ENCODE peak calls at places on chromosomes 5 and 9, in ten cellular contexts. P, N, X, U, A, D, Y, K, L and B are unnamed samples. For H3K9me3, the result is how much of the 10 kb centered on the place peaks cover.

GRCh38 chr9:129109504-129109903 is 1.1 kb downstream of the CRAT start:
- DNase-seq in P (no peak), N (no peak), X (no peak), U (no peak), A (peak), D (no peak), Y (no peak), K (peak), L (peak), B (no peak)

GRCh38 chr9:22210936-22211335 is 201.8 kb upstream of the CDKN2B start:
- DNase-seq in P (no peak), N (no peak), X (no peak), U (no peak), A (no peak), D (no peak), Y (no peak), K (no peak), L (no peak), B (no peak)

GRCh38 chr5:148458036-148458888 is 74.5 kb downstream of the FBXO38 start:
- DNase-seq in P (no peak), N (no peak), X (no peak), U (no peak), A (no peak), D (no peak), Y (no peak), K (no peak), L (no peak), B (no peak)

GRCh38 chr5:23977996-23978395 is 470.6 kb downstream of the PRDM9 start:
- DNase-seq in P (no peak), N (no peak), X (no peak), U (no peak), A (peak), D (no peak), Y (no peak), K (no peak), L (no peak), B (peak)

GRCh38 chr9:131654857-131655577 is 84.9 kb downstream of the RAPGEF1 start:
- DNase-seq in P (no peak), N (no peak), X (no peak), U (no peak), A (peak), D (no peak), Y (no peak), K (no peak), L (no peak), B (no peak)

GRCh38 chr9:137318976-137319375 is 16.9 kb upstream of the NRARP start:
- DNase-seq in P (no peak), N (no peak), X (no peak), U (peak), A (peak), D (no peak), Y (peak), K (peak), L (peak), B (no peak)

GRCh38 chr9:120914410-120914809 is 12.2 kb downstream of the TRAF1 start:
- DNase-seq in P (no peak), N (peak), X (no peak), U (no peak), A (no peak), D (no peak), Y (no peak), K (no peak), L (peak), B (peak)

GRCh38 chr9:119768266-119768665 is 399.0 kb upstream of the BRINP1 start:
- DNase-seq in P (no peak), N (no peak), X (no peak), U (no peak), A (no peak), D (no peak), Y (no peak), K (no peak), L (no peak), B (no peak)

GRCh38 chr9:22446950-22447606 is 454 bp downstream of the DMRTA1 start:
- DNase-seq in P (peak), N (peak), X (no peak), U (peak), A (peak), D (no peak), Y (peak), K (no peak), L (no peak), B (no peak)

GRCh38 chr9:131650254-131650653 is 89.6 kb downstream of the RAPGEF1 start:
- DNase-seq in P (peak), N (no peak), X (no peak), U (no peak), A (no peak), D (no peak), Y (no peak), K (peak), L (no peak), B (peak)

GRCh38 chr5:65577141-65577540 is 14.0 kb downstream of the PPWD1 start:
- DNase-seq in P (no peak), N (no peak), X (no peak), U (no peak), A (no peak), D (no peak), Y (no peak), K (no peak), L (no peak), B (no peak)

GRCh38 chr5:102670224-102670836 is 84.8 kb upstream of the PAM start:
- DNase-seq in P (no peak), N (no peak), X (no peak), U (peak), A (no peak), D (no peak), Y (peak), K (no peak), L (no peak), B (peak)

GRCh38 chr9:127124091-127124490 is 1.7 kb upstream of the ANGPTL2 start:
- DNase-seq in P (no peak), N (no peak), X (no peak), U (no peak), A (no peak), D (no peak), Y (no peak), K (peak), L (no peak), B (no peak)

GRCh38 chr5:151781201-151781600 is 9.4 kb downstream of the G3BP1 start:
- DNase-seq in P (no peak), N (no peak), X (no peak), U (no peak), A (no peak), D (no peak), Y (no peak), K (no peak), L (no peak), B (no peak)

GRCh38 chr5:78591972-78592700 is 56.4 kb downstream of the LHFPL2 start:
- DNase-seq in P (no peak), N (no peak), X (no peak), U (no peak), A (no peak), D (no peak), Y (no peak), K (no peak), L (no peak), B (no peak)

GRCh38 chr5:148687427-148687826 is 33.1 kb upstream of the HTR4 start:
- DNase-seq in P (no peak), N (no peak), X (no peak), U (no peak), A (no peak), D (no peak), Y (peak), K (no peak), L (no peak), B (peak)

GRCh38 chr5:115831163-115831768 is 10.1 kb downstream of the ATG12 start:
- DNase-seq in P (no peak), N (no peak), X (no peak), U (peak), A (peak), D (no peak), Y (peak), K (no peak), L (peak), B (no peak)

GRCh38 chr5:72234265-72234700 is 85.8 kb downstream of the MRPS27 start:
- DNase-seq in P (peak), N (no peak), X (peak), U (no peak), A (no peak), D (no peak), Y (no peak), K (no peak), L (no peak), B (no peak)

GRCh38 chr9:104810421-104811339 is 46.8 kb downstream of the NIPSNAP3B start:
- DNase-seq in P (peak), N (peak), X (no peak), U (peak), A (peak), D (no peak), Y (no peak), K (no peak), L (no peak), B (peak)

GRCh38 chr5:58818515-58818914 is 235.6 kb downstream of the RAB3C start:
- DNase-seq in P (no peak), N (no peak), X (no peak), U (no peak), A (no peak), D (no peak), Y (no peak), K (no peak), L (no peak), B (no peak)

GRCh38 chr9:127741831-127742434 is 6.8 kb upstream of the TOR2A start:
- DNase-seq in P (no peak), N (peak), X (no peak), U (peak), A (peak), D (no peak), Y (peak), K (peak), L (peak), B (no peak)

GRCh38 chr9:85743290-85744128 is 1.8 kb upstream of the AGTPBP1 start:
- DNase-seq in P (peak), N (no peak), X (no peak), U (no peak), A (no peak), D (no peak), Y (no peak), K (peak), L (no peak), B (peak)

GRCh38 chr9:73845954-73846690 is 651.0 kb upstream of the RORB start:
- DNase-seq in P (no peak), N (no peak), X (no peak), U (no peak), A (no peak), D (no peak), Y (no peak), K (no peak), L (no peak), B (no peak)

GRCh38 chr9:4839470-4839912 is 46.7 kb downstream of the RCL1 start:
- DNase-seq in P (no peak), N (no peak), X (no peak), U (no peak), A (no peak), D (no peak), Y (no peak), K (no peak), L (no peak), B (no peak)

GRCh38 chr5:127186657-127187056 is 103.9 kb upstream of the MEGF10 start:
- DNase-seq in P (peak), N (no peak), X (no peak), U (no peak), A (no peak), D (no peak), Y (no peak), K (no peak), L (no peak), B (no peak)

GRCh38 chr9:106535439-106535838 is 327.5 kb upstream of the ZNF462 start:
- DNase-seq in P (no peak), N (no peak), X (no peak), U (no peak), A (no peak), D (no peak), Y (peak), K (no peak), L (no peak), B (no peak)

GRCh38 chr5:151694035-151694485 is 7.3 kb upstream of the SPARC start:
- DNase-seq in P (no peak), N (peak), X (no peak), U (no peak), A (no peak), D (no peak), Y (no peak), K (no peak), L (no peak), B (peak)

GRCh38 chr9:86115886-86116285 is 16.5 kb upstream of the GOLM1 start:
- DNase-seq in P (no peak), N (no peak), X (no peak), U (no peak), A (no peak), D (no peak), Y (no peak), K (no peak), L (no peak), B (no peak)

GRCh38 chr9:120904999-120905793 is 21.4 kb downstream of the TRAF1 start:
- DNase-seq in P (no peak), N (no peak), X (no peak), U (no peak), A (no peak), D (no peak), Y (no peak), K (no peak), L (peak), B (no peak)

DNA sequence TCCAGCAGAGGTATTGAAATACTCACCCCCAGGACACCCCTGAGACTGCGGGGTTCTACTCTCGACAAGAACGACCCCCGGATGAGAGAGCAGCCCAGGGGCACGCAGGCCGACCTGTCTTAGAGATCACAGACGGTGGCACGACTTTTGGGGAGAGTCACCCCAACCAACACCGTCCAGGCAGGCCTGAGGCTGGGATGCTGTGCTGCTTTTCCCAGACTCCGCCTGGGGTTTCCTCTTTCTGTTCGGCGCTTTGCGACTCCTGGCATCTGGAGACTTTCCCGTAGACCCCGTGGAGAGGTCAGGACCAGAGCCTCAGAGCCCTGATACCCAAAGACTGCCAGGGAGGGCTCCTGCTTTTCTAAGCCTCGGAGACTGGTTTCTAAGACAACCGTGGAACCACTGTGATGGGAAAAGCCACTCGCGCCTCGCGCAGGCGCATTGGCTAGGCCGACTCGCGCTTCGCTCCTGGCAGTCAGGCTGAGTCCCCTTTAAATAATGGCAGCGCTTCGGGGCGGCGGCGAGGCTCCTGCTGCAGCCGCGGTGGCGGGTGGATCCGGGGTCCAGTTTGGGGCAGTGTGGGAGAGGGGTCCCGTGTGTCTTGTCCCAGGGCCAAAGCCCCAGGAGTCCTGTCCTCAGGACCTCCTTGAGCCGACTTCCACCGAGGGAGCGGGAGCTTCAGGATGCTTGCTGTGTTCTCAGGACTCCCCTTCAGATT is 484.0 kb downstream of the SPATA31A7 start:
- DNase-seq in P (no peak), N (no peak), X (no peak), U (no peak), A (no peak), D (no peak), Y (no peak), K (peak), L (no peak), B (no peak)
- H3K9me3 ChIP-seq in P (under half), N (under half), X (under half), U (under half), A (under half), D (under half), Y (under half), K (under half), L (under half), B (under half)

GRCh38 chr5:154611341-154611767 is 133.3 kb upstream of the HAND1 start:
- DNase-seq in P (no peak), N (no peak), X (no peak), U (no peak), A (peak), D (no peak), Y (no peak), K (no peak), L (no peak), B (no peak)

GRCh38 chr5:154608531-154609011 is 130.5 kb upstream of the HAND1 start:
- DNase-seq in P (no peak), N (no peak), X (no peak), U (no peak), A (no peak), D (no peak), Y (peak), K (no peak), L (no peak), B (no peak)

GRCh38 chr5:154612666-154613065 is 134.6 kb upstream of the HAND1 start:
- DNase-seq in P (no peak), N (no peak), X (no peak), U (no peak), A (no peak), D (no peak), Y (no peak), K (no peak), L (no peak), B (no peak)

GRCh38 chr5:154607746-154608145 is 129.7 kb upstream of the HAND1 start:
- DNase-seq in P (no peak), N (no peak), X (no peak), U (no peak), A (no peak), D (no peak), Y (no peak), K (no peak), L (no peak), B (no peak)

DNA sequence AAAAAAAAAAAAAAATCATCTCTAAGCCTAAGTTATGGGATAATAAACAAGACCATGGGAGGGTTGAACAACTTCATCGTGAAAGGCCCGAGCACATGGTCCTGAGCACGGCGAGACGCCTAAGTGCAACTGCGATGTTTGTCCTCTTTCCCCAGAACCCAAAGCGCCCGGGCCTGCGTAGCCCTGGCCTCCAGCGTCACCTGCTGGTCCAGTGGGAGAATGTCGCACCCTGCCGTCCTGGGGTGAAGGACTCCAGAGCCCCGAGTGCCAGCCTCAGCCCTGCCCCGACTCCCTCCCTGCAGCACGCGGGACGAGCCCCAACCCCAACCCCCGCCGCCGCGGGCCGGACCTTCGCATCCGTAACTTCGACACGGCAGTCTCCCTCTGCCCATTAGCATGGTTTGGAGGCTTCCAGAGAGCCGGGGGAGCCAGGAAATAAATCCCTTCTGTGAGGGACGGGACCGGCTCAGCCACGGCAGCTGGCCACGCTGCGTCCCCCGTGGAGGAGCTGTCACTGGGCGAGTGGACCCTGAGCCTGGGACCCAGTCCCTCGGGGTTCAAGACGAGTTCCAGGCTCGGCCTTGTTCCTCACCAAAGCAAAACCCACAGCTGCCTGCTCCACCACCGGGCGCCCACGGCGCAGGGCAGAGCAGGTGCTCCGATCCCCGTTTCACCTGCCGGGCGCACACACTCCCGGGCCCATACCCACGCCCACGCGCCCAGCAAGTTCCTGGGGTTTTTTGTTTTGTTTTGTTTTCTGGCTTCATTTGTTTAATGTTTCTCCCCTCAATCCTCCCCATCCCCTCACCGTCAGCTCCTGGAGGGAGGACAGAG is 132.5 kb upstream of the HAND1 start:
- DNase-seq in P (peak), N (peak), X (peak), U (peak), A (peak), D (peak), Y (peak), K (peak), L (peak), B (peak)
- H3K4me3 ChIP-seq in P (peak), N (no peak), X (peak), U (peak), A (no peak), D (peak), Y (peak), K (peak), L (no peak), B (peak)

DNA sequence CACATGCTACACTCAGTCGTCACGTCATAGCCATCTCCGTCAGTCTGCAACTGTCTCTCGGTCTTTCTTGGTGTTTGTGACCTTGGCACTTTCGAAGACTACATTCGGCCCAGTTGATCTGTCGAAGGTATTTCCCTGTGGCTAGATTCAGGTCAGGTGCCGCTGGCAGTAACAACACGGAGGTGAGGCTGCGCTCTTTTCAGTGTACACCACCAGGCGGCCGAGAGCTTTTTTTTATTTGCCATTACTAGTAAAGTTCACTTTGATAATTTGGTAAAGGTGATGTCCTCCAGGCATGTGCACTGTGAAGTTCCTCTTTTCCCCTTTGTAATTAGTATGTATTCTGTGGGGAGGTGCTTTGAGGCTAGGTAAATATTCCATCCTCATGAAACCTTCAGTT is 49.7 kb downstream of the RNF130 start:
- DNase-seq in P (no peak), N (no peak), X (no peak), U (no peak), A (no peak), D (no peak), Y (no peak), K (no peak), L (no peak), B (no peak)
- H3K9me3 ChIP-seq in P (under half), N (under half), X (under half), U (under half), A (under half), D (under half), Y (under half), K (under half), L (under half), B (under half)

DNA sequence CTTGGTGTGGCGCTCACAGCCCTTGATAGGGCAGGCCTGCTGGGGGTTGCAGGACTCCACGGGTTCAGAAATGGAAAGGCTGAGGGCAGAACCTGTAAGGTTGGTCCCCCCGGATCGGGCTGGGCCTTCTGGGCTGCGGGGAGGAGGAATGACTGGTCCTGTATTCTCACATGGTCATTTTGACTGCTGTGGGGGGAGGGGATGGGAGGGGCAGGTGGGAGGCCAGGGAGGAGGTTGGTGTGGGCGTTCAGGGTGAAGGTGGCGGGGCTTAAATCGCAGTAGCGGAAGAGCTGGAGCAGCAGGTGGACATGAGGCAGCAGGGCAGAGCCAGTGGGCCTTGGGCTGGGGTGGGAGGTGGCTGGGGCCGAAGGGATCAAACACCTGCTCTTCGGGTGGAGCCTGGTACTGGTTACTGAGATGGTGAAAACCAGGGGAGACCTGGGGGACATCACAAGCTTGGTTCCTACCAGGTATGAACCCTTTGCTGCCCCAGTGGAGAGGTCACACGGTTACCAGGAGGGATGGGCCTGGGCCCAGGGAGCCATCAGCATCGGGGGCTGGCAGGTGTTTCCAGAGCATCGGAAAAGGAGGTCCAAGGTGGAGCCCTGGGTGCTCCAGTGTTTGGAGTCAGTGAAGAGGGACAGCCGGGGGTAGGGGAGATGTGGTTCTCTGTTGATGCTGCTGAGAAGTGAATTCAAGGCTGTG is 1.8 kb downstream of the MRPS2 start:
- DNase-seq in P (no peak), N (no peak), X (no peak), U (no peak), A (peak), D (no peak), Y (no peak), K (peak), L (no peak), B (no peak)
- H3K4me3 ChIP-seq in P (peak), N (no peak), X (peak), U (peak), A (no peak), D (peak), Y (no peak), K (peak), L (no peak), B (peak)